ENCODE peak calls at places on chromosomes 11 and 22, in five cellular contexts. W is left lung, P is psoas muscle, K is stomach, T is IMR-90. A is an unnamed sample.

GRCh38 chr11:61949169-61950034 is 749 bp upstream of the BEST1 start:
- DNase-seq in W (peak; percentile 74), P (peak; percentile 83), K (no peak), T (peak; percentile 98), A (no peak)

GRCh38 chr11:11263238-11264030 is 89.6 kb downstream of the CSNK2A3 start:
- DNase-seq in W (no peak), P (peak; percentile 59), K (no peak), T (peak; percentile 7), A (no peak)

GRCh38 chr11:65381721-65382035 is 768 bp downstream of the SLC25A45 start:
- DNase-seq in W (peak; percentile 49), P (no peak), K (no peak), T (no peak), A (peak; percentile 86)

GRCh38 chr11:86473991-86474833 is 99.5 kb downstream of the CCDC81 start:
- DNase-seq in W (no peak), P (peak; percentile 59), K (no peak), T (peak; percentile 86), A (no peak)

GRCh38 chr11:9535189-9535781 is 38.2 kb upstream of the WEE1 start:
- DNase-seq in W (peak; percentile 69), P (peak; percentile 89), K (peak; percentile 70), T (peak; percentile 48), A (peak; percentile 78)

GRCh38 chr11:85472953-85473352 is 154.2 kb downstream of the DLG2 start:
- DNase-seq in W (no peak), P (no peak), K (no peak), T (no peak), A (no peak)

GRCh38 chr11:396511-396947 is 2.5 kb downstream of the PKP3 start:
- DNase-seq in W (no peak), P (no peak), K (no peak), T (no peak), A (no peak)

GRCh38 chr11:13098067-13098466 is 89.0 kb downstream of the RASSF10 start:
- DNase-seq in W (peak; percentile 42), P (no peak), K (no peak), T (no peak), A (peak; percentile 53)

GRCh38 chr11:11535611-11536010 is 86.2 kb downstream of the GALNT18 start:
- DNase-seq in W (no peak), P (no peak), K (no peak), T (no peak), A (no peak)

GRCh38 chr22:29073618-29074275 is 912 bp downstream of the KREMEN1 start:
- DNase-seq in W (peak; percentile 56), P (peak; percentile 74), K (peak; percentile 66), T (no peak), A (peak; percentile 64)

GRCh38 chr22:31995046-31995445 is 48.0 kb upstream of the SLC5A1 start:
- DNase-seq in W (no peak), P (no peak), K (no peak), T (no peak), A (no peak)

GRCh38 chr22:43955883-43956286 is 643 bp downstream of the SAMM50 start:
- DNase-seq in W (no peak), P (no peak), K (no peak), T (no peak), A (no peak)

GRCh38 chr22:39360674-39361413 is 11.1 kb downstream of the SYNGR1 start:
- DNase-seq in W (no peak), P (no peak), K (no peak), T (no peak), A (peak; percentile 82)

GRCh38 chr11:120400564-120401364 is 64.6 kb downstream of the ARHGEF12 start:
- DNase-seq in W (no peak), P (no peak), K (no peak), T (peak; percentile 99), A (no peak)

GRCh38 chr11:115959098-115959497 is 454.9 kb upstream of the CADM1 start:
- DNase-seq in W (no peak), P (no peak), K (no peak), T (no peak), A (no peak)

GRCh38 chr11:69539416-69540117 is 58.1 kb downstream of the LINC01488 start:
- DNase-seq in W (peak; percentile 85), P (no peak), K (no peak), T (no peak), A (peak; percentile 46)

GRCh38 chr11:15101072-15101701 is 13.5 kb upstream of the INSC start:
- DNase-seq in W (peak; percentile 61), P (peak; percentile 68), K (peak; percentile 78), T (peak; percentile 73), A (no peak)

GRCh38 chr11:110317516-110317932 is 21.1 kb upstream of the RDX start:
- DNase-seq in W (no peak), P (no peak), K (no peak), T (peak; percentile 49), A (no peak)

GRCh38 chr11:40403321-40403720 is 1056.1 kb downstream of the LRRC4C start:
- DNase-seq in W (no peak), P (no peak), K (no peak), T (peak; percentile 23), A (no peak)

GRCh38 chr11:130999086-130999485 is 82.8 kb upstream of the SNX19 start:
- DNase-seq in W (no peak), P (no peak), K (no peak), T (peak; percentile 58), A (no peak)

GRCh38 chr11:95884802-95885201 is 39.1 kb downstream of the MTMR2 start:
- DNase-seq in W (no peak), P (no peak), K (no peak), T (no peak), A (no peak)

GRCh38 chr11:47413908-47414684 is 5.7 kb downstream of the SLC39A13 start:
- DNase-seq in W (no peak), P (no peak), K (no peak), T (peak; percentile 89), A (no peak)

GRCh38 chr11:47410404-47411264 is 2.2 kb downstream of the SLC39A13 start:
- DNase-seq in W (no peak), P (no peak), K (no peak), T (no peak), A (no peak)

GRCh38 chr11:47414685-47415070 is 6.3 kb downstream of the SLC39A13 start:
- DNase-seq in W (no peak), P (no peak), K (no peak), T (no peak), A (no peak)

GRCh38 chr11:47413351-47413750 is 5.0 kb downstream of the SLC39A13 start:
- DNase-seq in W (no peak), P (no peak), K (no peak), T (no peak), A (no peak)

GRCh38 chr11:47412152-47412746 is 3.9 kb downstream of the SLC39A13 start:
- DNase-seq in W (peak; percentile 63), P (peak; percentile 82), K (peak; percentile 54), T (peak; percentile 26), A (no peak)
- H3K27ac ChIP-seq in W (no peak overlapping the region), P (no peak overlapping the region), K (peak overlapping the region; percentile 96), T (peak overlapping the region; percentile 27), A (peak overlapping the region; percentile 38)

DNA sequence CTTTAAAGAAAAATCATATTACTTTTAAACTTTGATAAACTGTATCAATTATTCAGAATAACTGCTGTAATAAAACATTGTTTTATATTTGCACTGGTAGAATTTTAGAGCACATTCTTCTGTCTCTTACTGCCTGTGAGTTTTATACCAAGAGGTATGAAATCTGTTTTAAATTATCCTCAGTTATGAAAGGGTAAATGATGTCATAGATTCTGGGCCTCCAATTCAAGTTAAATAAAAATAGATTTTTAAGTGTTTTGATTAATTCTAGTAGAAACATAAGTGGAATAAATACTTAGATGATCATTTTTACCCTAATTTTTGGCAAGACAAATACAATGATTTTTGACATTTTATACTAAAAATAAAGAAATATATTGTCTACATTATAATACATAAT is 93.0 kb downstream of the GUCY1A2 start:
- DNase-seq in W (no peak), P (no peak), K (no peak), T (no peak), A (no peak)
- H3K9me3 ChIP-seq in W (no peaks in the 10 kb centered on the region), P (no peaks in the 10 kb centered on the region), K (no peaks in the 10 kb centered on the region), T (no peaks in the 10 kb centered on the region), A (no peaks in the 10 kb centered on the region)

GRCh38 chr11:128375941-128376340 is 211.4 kb downstream of the ETS1 start:
- DNase-seq in W (no peak), P (no peak), K (no peak), T (no peak), A (no peak)
- H3K4me1 ChIP-seq in W (peaks cover 3% of the 10 kb centered on the region), P (no peaks in the 10 kb centered on the region), K (no peaks in the 10 kb centered on the region), T (no peaks in the 10 kb centered on the region), A (no peaks in the 10 kb centered on the region)

GRCh38 chr22:45552017-45552411 is 49.3 kb downstream of the FBLN1 start:
- DNase-seq in W (no peak), P (no peak), K (no peak), T (no peak), A (no peak)
- H3K27ac ChIP-seq in W (peak overlapping the region; percentile 72), P (no peak overlapping the region), K (peak overlapping the region; percentile 86), T (peak overlapping the region; percentile 89), A (peak overlapping the region; percentile 90)

DNA sequence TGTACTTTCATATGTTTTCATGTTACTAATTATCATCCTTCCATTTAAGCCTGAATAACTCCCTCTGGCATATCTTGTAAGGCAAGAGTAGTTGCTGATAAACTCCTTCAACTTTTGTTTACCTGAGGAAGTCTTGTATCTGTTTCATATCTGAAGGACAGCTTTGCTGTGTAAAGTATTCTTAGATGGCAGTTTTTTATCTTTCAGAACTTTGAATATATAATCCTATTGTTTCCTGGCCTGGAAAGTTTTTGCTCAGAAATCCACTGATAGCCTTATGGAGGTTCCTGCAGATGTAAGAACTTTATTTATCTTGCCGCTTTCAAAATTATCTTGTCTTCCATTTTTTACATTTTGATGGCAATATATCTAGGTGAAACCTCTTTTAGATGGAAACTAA is 69.1 kb downstream of the KCNQ1OT1 start:
- DNase-seq in W (no peak), P (no peak), K (no peak), T (no peak), A (no peak)
- H3K9me3 ChIP-seq in W (peaks cover 9% of the 10 kb centered on the region), P (peaks cover 43% of the 10 kb centered on the region), K (peaks cover 67% of the 10 kb centered on the region), T (peaks cover 30% of the 10 kb centered on the region), A (peaks cover 58% of the 10 kb centered on the region)

GRCh38 chr11:68306636-68307035 is 5.8 kb upstream of the LRP5 start:
- DNase-seq in W (no peak), P (no peak), K (no peak), T (no peak), A (no peak)

GRCh38 chr11:68303982-68304780 is 8.2 kb upstream of the LRP5 start:
- DNase-seq in W (no peak), P (no peak), K (no peak), T (no peak), A (no peak)

GRCh38 chr11:68300076-68300830 is 12.1 kb upstream of the LRP5 start:
- DNase-seq in W (no peak), P (no peak), K (no peak), T (no peak), A (no peak)

GRCh38 chr11:68302256-68303054 is 9.9 kb upstream of the LRP5 start:
- DNase-seq in W (no peak), P (no peak), K (no peak), T (peak; percentile 50), A (no peak)

GRCh38 chr11:68303083-68303482 is 9.3 kb upstream of the LRP5 start:
- DNase-seq in W (no peak), P (no peak), K (no peak), T (no peak), A (no peak)
- H3K4me1 ChIP-seq in W (peaks cover 15% of the 10 kb centered on the region), P (peaks cover 2% of the 10 kb centered on the region), K (peaks cover 10% of the 10 kb centered on the region), T (peaks cover 2% of the 10 kb centered on the region), A (no peaks in the 10 kb centered on the region)

GRCh38 chr22:19913337-19913936 is 28.1 kb upstream of the COMT start:
- DNase-seq in W (no peak), P (no peak), K (no peak), T (no peak), A (no peak)
- H3K27ac ChIP-seq in W (no peak overlapping the region), P (no peak overlapping the region), K (no peak overlapping the region), T (no peak overlapping the region), A (no peak overlapping the region)

GRCh38 chr11:129528296-129528695 is 152.6 kb downstream of the BARX2 start:
- DNase-seq in W (no peak), P (no peak), K (no peak), T (no peak), A (no peak)
- H3K9me3 ChIP-seq in W (no peaks in the 10 kb centered on the region), P (peaks cover under 1% of the 10 kb centered on the region), K (peaks cover 5% of the 10 kb centered on the region), T (peaks cover 16% of the 10 kb centered on the region), A (no peaks in the 10 kb centered on the region)

A was measured in breast epithelium.